ENCODE peak calls at places on chromosomes 12 and 14, in four cellular contexts. T is effector memory CD4-positive, alpha-beta T cell; A is hypothalamus; Y is T1000. L is an unnamed sample.

GRCh38 chr14:34302654-34303053 is 159.4 kb downstream of the SPTSSA start:
- DNase-seq in Y (no peak), A (no peak), T (no peak), L (no peak)

GRCh38 chr12:4106617-4107016 is 166.9 kb upstream of the CCND2 start:
- DNase-seq in T (no peak), A (no peak), Y (no peak), L (no peak)

GRCh38 chr14:68590233-68590535 is 202.7 kb downstream of the ZFP36L1 start:
- DNase-seq in T (no peak), A (no peak), Y (no peak), L (no peak)

GRCh38 chr12:4899361-4899760 is 10.3 kb upstream of the KCNA1 start:
- DNase-seq in T (no peak), A (no peak), Y (no peak), L (no peak)

GRCh38 chr12:89138048-89138852 is 214.1 kb downstream of the DUSP6 start:
- DNase-seq in T (no peak), A (no peak), Y (no peak), L (no peak)

GRCh38 chr14:72630374-72630773 is 263.5 kb downstream of the DPF3 start:
- DNase-seq in T (no peak), A (no peak), Y (no peak), L (no peak)

GRCh38 chr14:96926006-96926405 is 128.8 kb downstream of the VRK1 start:
- DNase-seq in Y (no peak), T (no peak), A (no peak), L (no peak)

GRCh38 chr14:29710015-29710414 is 217.6 kb downstream of the PRKD1 start:
- DNase-seq in A (no peak), Y (no peak), T (no peak), L (no peak)

GRCh38 chr12:19186722-19187661 is 57.5 kb downstream of the PLEKHA5 start:
- DNase-seq in T (no peak), A (no peak), Y (no peak), L (no peak)

GRCh38 chr12:19726122-19726521 is 286.8 kb downstream of the AEBP2 start:
- DNase-seq in T (no peak), A (no peak), Y (no peak), L (no peak)

GRCh38 chr14:86450075-86450474 is 920.1 kb downstream of the FLRT2 start:
- DNase-seq in T (no peak), Y (no peak), A (no peak), L (no peak)

GRCh38 chr12:123105427-123105826 is 45.5 kb downstream of the PITPNM2 start:
- DNase-seq in Y (no peak), T (no peak), A (no peak), L (no peak)

GRCh38 chr14:68167019-68167716 is 347.6 kb downstream of the RAD51B start:
- DNase-seq in T (no peak), A (no peak), Y (no peak), L (no peak)

GRCh38 chr14:102209224-102209966 is 69.7 kb downstream of the WDR20 start:
- DNase-seq in A (peak; percentile 31), Y (no peak), T (no peak), L (no peak)

L was measured in substantia nigra.